ENCODE peak calls at places on chromosomes 4 and X, in ten cellular contexts. F is body of pancreas; K is amygdala; H is cardiac muscle cell; M is left cardiac atrium; V is iPS-NIHi11; U is GM23248; J is kidney epithelial cell; W is pons; I is activated gamma-delta T cell treated with anti-CD3 and anti-CD28 coated beads, Interleukin-2, amount 50 U/mL, for 16 hours. Y is an unnamed sample.

GRCh38 chrX:149940015-149940716 is 1.9 kb upstream of the EOLA2 start:
- DNase-seq in F (peak), K (peak), H (peak), M (peak), V (peak), U (peak), J (peak), W (peak), I (peak), Y (peak)

GRCh38 chrX:132837126-132837525 is 121.3 kb downstream of the HS6ST2 start:
- DNase-seq in F (peak), K (no peak), H (peak), M (no peak), V (no peak), U (peak), J (peak), W (no peak), I (no peak), Y (no peak)

GRCh38 chr4:13484749-13485345 is 707 bp upstream of the RAB28 start:
- DNase-seq in F (no peak), K (no peak), H (peak), M (no peak), V (no peak), U (peak), J (no peak), W (no peak), I (no peak), Y (peak)

GRCh38 chr4:125369098-125369497 is 54.3 kb downstream of the FAT4 start:
- DNase-seq in F (no peak), K (no peak), H (no peak), M (no peak), V (no peak), U (peak), J (no peak), W (no peak), I (no peak), Y (no peak)

GRCh38 chrX:37825225-37825842 is 22.0 kb downstream of the DYNLT3 start:
- DNase-seq in F (peak), K (no peak), H (peak), M (peak), V (peak), U (peak), J (no peak), W (peak), I (peak), Y (no peak)

GRCh38 chrX:20711366-20711765 is 444.7 kb upstream of the RPS6KA3 start:
- DNase-seq in F (peak), K (no peak), H (no peak), M (no peak), V (no peak), U (no peak), J (no peak), W (no peak), I (no peak), Y (no peak)

GRCh38 chr4:1572521-1572920 is 111.6 kb downstream of the FAM53A start:
- DNase-seq in F (no peak), K (no peak), H (no peak), M (peak), V (peak), U (no peak), J (no peak), W (no peak), I (no peak), Y (no peak)

GRCh38 chrX:21479695-21480280 is 105.6 kb downstream of the CNKSR2 start:
- DNase-seq in F (no peak), K (no peak), H (peak), M (no peak), V (peak), U (peak), J (peak), W (peak), I (no peak), Y (no peak)

GRCh38 chr4:7938513-7939376 is 916 bp downstream of the AFAP1 start:
- DNase-seq in F (peak), K (no peak), H (peak), M (peak), V (peak), U (peak), J (no peak), W (no peak), I (no peak), Y (no peak)

GRCh38 chr4:142913461-142914030 is 67.4 kb upstream of the INPP4B start:
- DNase-seq in F (no peak), K (no peak), H (no peak), M (no peak), V (no peak), U (peak), J (no peak), W (no peak), I (no peak), Y (no peak)

GRCh38 chr4:128811571-128812359 is 2.3 kb downstream of the JADE1 start:
- DNase-seq in F (peak), K (peak), H (peak), M (peak), V (peak), U (peak), J (no peak), W (peak), I (peak), Y (peak)

GRCh38 chr4:144645621-144646522 is at the start of gene HHIP:
- DNase-seq in F (peak), K (peak), H (peak), M (peak), V (peak), U (peak), J (no peak), W (peak), I (no peak), Y (no peak)

GRCh38 chr4:46016306-46016705 is 107.5 kb downstream of the GABRG1 start:
- DNase-seq in F (no peak), K (no peak), H (peak), M (no peak), V (peak), U (no peak), J (no peak), W (no peak), I (no peak), Y (no peak)

GRCh38 chr4:78602334-78602733 is 50.8 kb downstream of the ANXA3 start:
- DNase-seq in F (no peak), K (no peak), H (no peak), M (no peak), V (no peak), U (no peak), J (no peak), W (no peak), I (no peak), Y (no peak)

GRCh38 chrX:85993539-85994197 is 53.7 kb downstream of the CHM start:
- DNase-seq in F (no peak), K (no peak), H (peak), M (no peak), V (no peak), U (peak), J (no peak), W (no peak), I (no peak), Y (no peak)

GRCh38 chr4:157115613-157116340 is 39.8 kb downstream of the GLRB start:
- DNase-seq in F (no peak), K (no peak), H (peak), M (no peak), V (no peak), U (peak), J (peak), W (no peak), I (no peak), Y (no peak)

GRCh38 chr4:186840222-186840701 is 116.6 kb upstream of the FAT1 start:
- DNase-seq in F (no peak), K (no peak), H (peak), M (peak), V (no peak), U (no peak), J (no peak), W (no peak), I (no peak), Y (no peak)

GRCh38 chr4:108141213-108142045 is 27.3 kb downstream of the LEF1 start:
- DNase-seq in F (no peak), K (no peak), H (no peak), M (no peak), V (no peak), U (no peak), J (no peak), W (no peak), I (no peak), Y (no peak)

GRCh38 chr4:48445704-48446103 is 37.4 kb upstream of the SLC10A4 start:
- DNase-seq in F (no peak), K (no peak), H (peak), M (no peak), V (no peak), U (peak), J (no peak), W (peak), I (no peak), Y (no peak)

GRCh38 chr4:113756005-113756410 is 5.5 kb downstream of the CAMK2D start:
- DNase-seq in F (no peak), K (no peak), H (peak), M (no peak), V (no peak), U (peak), J (peak), W (peak), I (no peak), Y (peak)

GRCh38 chr4:36568575-36568974 is 287.2 kb downstream of the DTHD1 start:
- DNase-seq in F (no peak), K (no peak), H (no peak), M (no peak), V (no peak), U (no peak), J (no peak), W (no peak), I (no peak), Y (no peak)

GRCh38 chr4:133146574-133147198 is 2.4 kb upstream of the PCDH10 start:
- DNase-seq in F (peak), K (peak), H (peak), M (no peak), V (peak), U (peak), J (no peak), W (peak), I (no peak), Y (no peak)

GRCh38 chr4:87057835-87058234 is 123.0 kb downstream of the AFF1 start:
- DNase-seq in F (no peak), K (no peak), H (peak), M (no peak), V (no peak), U (no peak), J (no peak), W (no peak), I (no peak), Y (no peak)

GRCh38 chrX:94493405-94493804 is 819.4 kb downstream of the FAM133A start:
- DNase-seq in F (peak), K (no peak), H (no peak), M (no peak), V (no peak), U (no peak), J (no peak), W (no peak), I (no peak), Y (no peak)

GRCh38 chrX:107731831-107732502 is 43.6 kb downstream of the TSC22D3 start:
- DNase-seq in F (peak), K (peak), H (peak), M (peak), V (peak), U (peak), J (peak), W (peak), I (no peak), Y (peak)

GRCh38 chr4:16116493-16116990 is 32.7 kb upstream of the PROM1 start:
- DNase-seq in F (no peak), K (no peak), H (no peak), M (no peak), V (no peak), U (no peak), J (no peak), W (no peak), I (no peak), Y (no peak)

GRCh38 chr4:157572951-157573350 is 352.4 kb downstream of the GRIA2 start:
- DNase-seq in F (no peak), K (no peak), H (no peak), M (no peak), V (no peak), U (no peak), J (no peak), W (no peak), I (no peak), Y (no peak)

GRCh38 chrX:153609917-153610833 is 11.2 kb upstream of the CCNQ start:
- DNase-seq in F (peak), K (peak), H (peak), M (peak), V (peak), U (peak), J (peak), W (peak), I (peak), Y (peak)

GRCh38 chrX:66638591-66639500 is at the start of gene EDA2R:
- DNase-seq in F (peak), K (no peak), H (peak), M (peak), V (peak), U (peak), J (peak), W (peak), I (no peak), Y (peak)

GRCh38 chrX:42948723-42949122 is 170.8 kb upstream of the PPP1R2C start:
- DNase-seq in F (no peak), K (no peak), H (no peak), M (no peak), V (no peak), U (no peak), J (no peak), W (no peak), I (no peak), Y (no peak)

GRCh38 chr4:14375816-14376215 is 626.5 kb upstream of the CPEB2 start:
- DNase-seq in F (no peak), K (no peak), H (peak), M (no peak), V (no peak), U (peak), J (no peak), W (no peak), I (no peak), Y (no peak)

GRCh38 chr4:2075171-2075986 is 16.3 kb downstream of the NAT8L start:
- DNase-seq in F (no peak), K (no peak), H (no peak), M (no peak), V (no peak), U (no peak), J (no peak), W (no peak), I (no peak), Y (no peak)

GRCh38 chr4:166169111-166169510 is 296.1 kb downstream of the TLL1 start:
- DNase-seq in F (no peak), K (no peak), H (peak), M (no peak), V (peak), U (peak), J (no peak), W (no peak), I (no peak), Y (peak)